ENCODE peak calls at places on chromosomes 5 and 9, in five cellular contexts. One of them, this sample, is unnamed.

GRCh38 chr5:141929398-141930058 is 5.9 kb downstream of the DELE1 start:
- DNase-seq in left lung: no peak
- DNase-seq in D341Med: no peak
- DNase-seq in thoracic aorta: peak
- DNase-seq in CD8-positive, alpha-beta memory T cell: no peak
- DNase-seq in this sample: no peak

GRCh38 chr5:39941436-39941835 is 516.7 kb upstream of the DAB2 start:
- DNase-seq in left lung: no peak
- DNase-seq in CD8-positive, alpha-beta memory T cell: no peak
- DNase-seq in thoracic aorta: no peak
- DNase-seq in D341Med: no peak
- DNase-seq in this sample: no peak

GRCh38 chr9:134346151-134346550 is 19.9 kb downstream of the RXRA start:
- DNase-seq in CD8-positive, alpha-beta memory T cell: no peak
- DNase-seq in D341Med: no peak
- DNase-seq in left lung: no peak
- DNase-seq in thoracic aorta: no peak
- DNase-seq in this sample: no peak

GRCh38 chr5:7759257-7759871 is 91.6 kb downstream of the CFAP90 start:
- DNase-seq in left lung: no peak
- DNase-seq in D341Med: no peak
- DNase-seq in thoracic aorta: no peak
- DNase-seq in CD8-positive, alpha-beta memory T cell: no peak
- DNase-seq in this sample: no peak

GRCh38 chr9:124373386-124373785 is 41.9 kb downstream of the PSMB7 start:
- DNase-seq in CD8-positive, alpha-beta memory T cell: no peak
- DNase-seq in left lung: no peak
- DNase-seq in thoracic aorta: no peak
- DNase-seq in D341Med: no peak
- DNase-seq in this sample: no peak

GRCh38 chr5:173535976-173536639 is 80.3 kb downstream of the BOD1 start:
- DNase-seq in left lung: no peak
- DNase-seq in CD8-positive, alpha-beta memory T cell: no peak
- DNase-seq in thoracic aorta: no peak
- DNase-seq in D341Med: no peak
- DNase-seq in this sample: no peak

GRCh38 chr5:42583322-42583721 is 160.1 kb downstream of the GHR start:
- DNase-seq in CD8-positive, alpha-beta memory T cell: peak
- DNase-seq in left lung: no peak
- DNase-seq in D341Med: peak
- DNase-seq in thoracic aorta: no peak
- DNase-seq in this sample: peak

GRCh38 chr9:114421147-114421546 is 33.4 kb upstream of the AKNA start:
- DNase-seq in thoracic aorta: no peak
- DNase-seq in left lung: no peak
- DNase-seq in CD8-positive, alpha-beta memory T cell: no peak
- DNase-seq in D341Med: no peak
- DNase-seq in this sample: no peak

GRCh38 chr5:157222506-157223230 is 42.0 kb downstream of the ITK start:
- DNase-seq in D341Med: no peak
- DNase-seq in thoracic aorta: no peak
- DNase-seq in left lung: no peak
- DNase-seq in CD8-positive, alpha-beta memory T cell: peak
- DNase-seq in this sample: no peak

GRCh38 chr9:124040935-124041816 is 29.6 kb downstream of the LHX2 start:
- DNase-seq in thoracic aorta: no peak
- DNase-seq in left lung: no peak
- DNase-seq in D341Med: peak
- DNase-seq in CD8-positive, alpha-beta memory T cell: no peak
- DNase-seq in this sample: no peak

GRCh38 chr9:125141251-125141650 is 2.1 kb downstream of the SCAI start:
- DNase-seq in D341Med: no peak
- DNase-seq in thoracic aorta: no peak
- DNase-seq in CD8-positive, alpha-beta memory T cell: no peak
- DNase-seq in left lung: no peak
- DNase-seq in this sample: no peak

GRCh38 chr5:35202319-35203111 is 27.8 kb downstream of the PRLR start:
- DNase-seq in CD8-positive, alpha-beta memory T cell: no peak
- DNase-seq in D341Med: no peak
- DNase-seq in left lung: no peak
- DNase-seq in thoracic aorta: no peak
- DNase-seq in this sample: peak

GRCh38 chr5:4015709-4016108 is 420.1 kb downstream of the IRX1 start:
- DNase-seq in D341Med: no peak
- DNase-seq in CD8-positive, alpha-beta memory T cell: no peak
- DNase-seq in left lung: no peak
- DNase-seq in thoracic aorta: no peak
- DNase-seq in this sample: no peak

GRCh38 chr5:144276034-144276822 is 105.6 kb downstream of the KCTD16 start:
- DNase-seq in left lung: no peak
- DNase-seq in D341Med: no peak
- DNase-seq in thoracic aorta: no peak
- DNase-seq in CD8-positive, alpha-beta memory T cell: no peak
- DNase-seq in this sample: no peak

GRCh38 chr5:53366245-53366644 is 114.2 kb upstream of the FST start:
- DNase-seq in thoracic aorta: no peak
- DNase-seq in CD8-positive, alpha-beta memory T cell: no peak
- DNase-seq in left lung: no peak
- DNase-seq in D341Med: no peak
- DNase-seq in this sample: no peak

GRCh38 chr9:117094493-117094892 is 320.4 kb downstream of the ASTN2 start:
- DNase-seq in left lung: no peak
- DNase-seq in thoracic aorta: no peak
- DNase-seq in CD8-positive, alpha-beta memory T cell: no peak
- DNase-seq in D341Med: no peak
- DNase-seq in this sample: no peak

GRCh38 chr5:16889972-16890519 is 46.0 kb downstream of the MYO10 start:
- DNase-seq in CD8-positive, alpha-beta memory T cell: no peak
- DNase-seq in left lung: no peak
- DNase-seq in thoracic aorta: no peak
- DNase-seq in D341Med: no peak
- DNase-seq in this sample: no peak

This sample was measured in CMK.